ENCODE peak calls at places on chromosomes 1 and 21, in ten cellular contexts. One of them, this sample, is unnamed.

GRCh38 chr1:40078512-40079333 is 18.3 kb downstream of the PPT1 start:
- DNase-seq in tibial artery: no peak
- DNase-seq in K562: peak; percentile 72
- DNase-seq in GM23338: peak; percentile 88
- DNase-seq in kidney: no peak
- DNase-seq in A549: peak; percentile 66
- DNase-seq in IMR-90: peak; percentile 46
- DNase-seq in cardiac fibroblast: peak; percentile 61
- DNase-seq in CD8-positive, alpha-beta T cell: peak; percentile 13
- DNase-seq in GM06990: peak; percentile 28
- DNase-seq in this sample: peak; percentile 64

GRCh38 chr21:37452222-37452621 is 85.6 kb downstream of the DYRK1A start:
- DNase-seq in tibial artery: no peak
- DNase-seq in K562: no peak
- DNase-seq in GM23338: no peak
- DNase-seq in kidney: no peak
- DNase-seq in A549: no peak
- DNase-seq in IMR-90: peak; percentile 94
- DNase-seq in cardiac fibroblast: peak; percentile 83
- DNase-seq in CD8-positive, alpha-beta T cell: no peak
- DNase-seq in GM06990: no peak
- DNase-seq in this sample: peak; percentile 93

GRCh38 chr1:41239988-41240610 is 2.0 kb downstream of the SCMH1 start:
- DNase-seq in tibial artery: no peak
- DNase-seq in K562: no peak
- DNase-seq in GM23338: no peak
- DNase-seq in kidney: no peak
- DNase-seq in A549: peak; percentile 73
- DNase-seq in IMR-90: peak; percentile 62
- DNase-seq in cardiac fibroblast: peak; percentile 75
- DNase-seq in CD8-positive, alpha-beta T cell: no peak
- DNase-seq in GM06990: peak; percentile 47
- DNase-seq in this sample: peak; percentile 67

GRCh38 chr1:94209425-94209824 is 28.0 kb downstream of the ARHGAP29 start:
- DNase-seq in tibial artery: no peak
- DNase-seq in K562: no peak
- DNase-seq in GM23338: no peak
- DNase-seq in kidney: no peak
- DNase-seq in A549: no peak
- DNase-seq in IMR-90: peak; percentile 58
- DNase-seq in cardiac fibroblast: peak; percentile 59
- DNase-seq in CD8-positive, alpha-beta T cell: no peak
- DNase-seq in GM06990: no peak
- DNase-seq in this sample: peak; percentile 68

GRCh38 chr21:45074048-45074817 is at the start of gene ADARB1:
- DNase-seq in tibial artery: no peak
- DNase-seq in K562: peak; percentile 97
- DNase-seq in GM23338: peak; percentile 74
- DNase-seq in kidney: peak; percentile 87
- DNase-seq in A549: peak; percentile 51
- DNase-seq in IMR-90: peak; percentile 56
- DNase-seq in cardiac fibroblast: peak; percentile 70
- DNase-seq in CD8-positive, alpha-beta T cell: peak; percentile 24
- DNase-seq in GM06990: peak; percentile 72
- DNase-seq in this sample: peak; percentile 38

GRCh38 chr1:2990376-2991115 is 30.7 kb upstream of the ACTRT2 start:
- DNase-seq in tibial artery: peak; percentile 16
- DNase-seq in K562: no peak
- DNase-seq in GM23338: no peak
- DNase-seq in kidney: no peak
- DNase-seq in A549: no peak
- DNase-seq in IMR-90: no peak
- DNase-seq in cardiac fibroblast: no peak
- DNase-seq in CD8-positive, alpha-beta T cell: no peak
- DNase-seq in GM06990: no peak
- DNase-seq in this sample: no peak

GRCh38 chr1:97685355-97685754 is 235.5 kb downstream of the DPYD start:
- DNase-seq in tibial artery: no peak
- DNase-seq in K562: no peak
- DNase-seq in GM23338: no peak
- DNase-seq in kidney: no peak
- DNase-seq in A549: no peak
- DNase-seq in IMR-90: no peak
- DNase-seq in cardiac fibroblast: no peak
- DNase-seq in CD8-positive, alpha-beta T cell: no peak
- DNase-seq in GM06990: no peak
- DNase-seq in this sample: no peak

GRCh38 chr1:41048540-41048939 is 27.0 kb upstream of the SLFNL1 start:
- DNase-seq in tibial artery: no peak
- DNase-seq in K562: no peak
- DNase-seq in GM23338: no peak
- DNase-seq in kidney: no peak
- DNase-seq in A549: no peak
- DNase-seq in IMR-90: no peak
- DNase-seq in cardiac fibroblast: no peak
- DNase-seq in CD8-positive, alpha-beta T cell: no peak
- DNase-seq in GM06990: no peak
- DNase-seq in this sample: no peak

DNA sequence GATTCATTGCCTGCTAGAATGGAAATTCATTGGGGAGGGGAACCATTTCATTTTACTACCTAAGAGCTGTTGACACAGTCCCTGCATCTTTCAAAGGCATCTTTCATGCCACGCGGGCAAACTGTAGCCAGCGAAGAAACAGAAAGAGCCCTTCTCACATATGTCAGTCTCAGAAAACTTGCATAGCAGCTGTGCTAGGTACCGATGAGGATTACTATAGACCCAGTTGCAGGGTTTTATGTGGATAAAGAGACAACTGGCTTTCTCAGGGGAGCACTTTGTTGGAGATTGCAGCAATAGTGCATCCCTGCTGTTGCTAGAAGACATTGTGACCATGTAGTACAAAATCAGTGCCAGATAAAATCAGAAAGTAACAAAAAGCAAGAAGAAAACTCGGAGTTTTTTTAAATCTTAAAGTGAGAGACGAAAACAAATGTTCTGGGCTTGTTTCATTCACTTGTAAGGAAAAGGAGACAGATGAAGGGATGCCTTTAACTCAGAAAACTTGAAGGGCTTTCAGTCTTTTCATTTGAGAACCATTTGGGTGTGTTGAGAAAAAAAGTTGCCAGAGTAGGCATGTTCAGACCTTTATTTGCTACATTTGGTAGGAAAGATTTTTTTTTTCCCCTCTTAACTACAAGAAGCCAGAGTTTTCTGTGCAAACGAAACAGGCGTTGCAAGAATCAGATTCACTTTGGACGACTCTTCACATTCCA is 804.1 kb downstream of the USP25 start:
- DNase-seq in tibial artery: no peak
- DNase-seq in K562: no peak
- DNase-seq in GM23338: no peak
- DNase-seq in kidney: no peak
- DNase-seq in A549: no peak
- DNase-seq in IMR-90: no peak
- DNase-seq in cardiac fibroblast: no peak
- DNase-seq in CD8-positive, alpha-beta T cell: no peak
- DNase-seq in GM06990: no peak
- DNase-seq in this sample: no peak
- H3K4me3 ChIP-seq in tibial artery: peak overlapping the region; percentile 55
- H3K4me3 ChIP-seq in K562: no peak overlapping the region
- H3K4me3 ChIP-seq in GM23338: no peak overlapping the region
- H3K4me3 ChIP-seq in kidney: peak overlapping the region; percentile 70
- H3K4me3 ChIP-seq in A549: peak overlapping the region; percentile 59
- H3K4me3 ChIP-seq in IMR-90: no peak overlapping the region
- H3K4me3 ChIP-seq in cardiac fibroblast: peak overlapping the region; percentile 32
- H3K4me3 ChIP-seq in CD8-positive, alpha-beta T cell: no peak overlapping the region
- H3K4me3 ChIP-seq in GM06990: no peak overlapping the region
- H3K4me3 ChIP-seq in this sample: peak overlapping the region; percentile 60

GRCh38 chr1:165303415-165303814 is 53.1 kb downstream of the LMX1A start:
- DNase-seq in tibial artery: no peak
- DNase-seq in K562: no peak
- DNase-seq in GM23338: peak; percentile 13
- DNase-seq in kidney: no peak
- DNase-seq in A549: no peak
- DNase-seq in IMR-90: no peak
- DNase-seq in cardiac fibroblast: no peak
- DNase-seq in CD8-positive, alpha-beta T cell: no peak
- DNase-seq in GM06990: no peak
- DNase-seq in this sample: no peak

GRCh38 chr1:165312591-165312990 is 43.9 kb downstream of the LMX1A start:
- DNase-seq in tibial artery: no peak
- DNase-seq in K562: no peak
- DNase-seq in GM23338: no peak
- DNase-seq in kidney: no peak
- DNase-seq in A549: no peak
- DNase-seq in IMR-90: no peak
- DNase-seq in cardiac fibroblast: no peak
- DNase-seq in CD8-positive, alpha-beta T cell: no peak
- DNase-seq in GM06990: no peak
- DNase-seq in this sample: no peak

GRCh38 chr1:165306543-165307434 is 49.7 kb downstream of the LMX1A start:
- DNase-seq in tibial artery: no peak
- DNase-seq in K562: no peak
- DNase-seq in GM23338: peak; percentile 25
- DNase-seq in kidney: peak; percentile 48
- DNase-seq in A549: no peak
- DNase-seq in IMR-90: no peak
- DNase-seq in cardiac fibroblast: no peak
- DNase-seq in CD8-positive, alpha-beta T cell: no peak
- DNase-seq in GM06990: no peak
- DNase-seq in this sample: no peak
- TF ChIP-seq CTCF in tibial artery: no peak
- TF ChIP-seq CTCF in K562: no peak
- TF ChIP-seq CTCF in GM23338: peak; percentile 28
- TF ChIP-seq CTCF in kidney: no peak
- TF ChIP-seq CTCF in A549: no peak
- TF ChIP-seq CTCF in IMR-90: no peak
- TF ChIP-seq CTCF in cardiac fibroblast: no peak
- TF ChIP-seq CTCF in CD8-positive, alpha-beta T cell: no peak
- TF ChIP-seq CTCF in GM06990: no peak
- TF ChIP-seq CTCF in this sample: no peak

GRCh38 chr1:246569248-246570238 is 3.3 kb downstream of the CNST start:
- DNase-seq in tibial artery: no peak
- DNase-seq in K562: no peak
- DNase-seq in GM23338: no peak
- DNase-seq in kidney: no peak
- DNase-seq in A549: no peak
- DNase-seq in IMR-90: peak; percentile 63
- DNase-seq in cardiac fibroblast: peak; percentile 25
- DNase-seq in CD8-positive, alpha-beta T cell: no peak
- DNase-seq in GM06990: peak; percentile 40
- DNase-seq in this sample: no peak

GRCh38 chr1:246566128-246566807 is at the start of the genes CNST and TFB2M:
- DNase-seq in tibial artery: peak; percentile 98
- DNase-seq in K562: peak; percentile 93
- DNase-seq in GM23338: peak; percentile 99
- DNase-seq in kidney: peak; percentile 99
- DNase-seq in A549: peak; percentile 99
- DNase-seq in IMR-90: peak; percentile 99
- DNase-seq in cardiac fibroblast: peak; percentile 99
- DNase-seq in CD8-positive, alpha-beta T cell: peak; percentile 75
- DNase-seq in GM06990: peak; percentile 99
- DNase-seq in this sample: peak; percentile 99

GRCh38 chr1:246565751-246566127 is 322 bp downstream of the TFB2M start:
- DNase-seq in tibial artery: no peak
- DNase-seq in K562: no peak
- DNase-seq in GM23338: peak; percentile 79
- DNase-seq in kidney: no peak
- DNase-seq in A549: no peak
- DNase-seq in IMR-90: peak; percentile 58
- DNase-seq in cardiac fibroblast: peak; percentile 67
- DNase-seq in CD8-positive, alpha-beta T cell: no peak
- DNase-seq in GM06990: no peak
- DNase-seq in this sample: peak; percentile 65

GRCh38 chr1:246566808-246567154 is 525 bp downstream of the CNST start:
- DNase-seq in tibial artery: peak; percentile 47
- DNase-seq in K562: no peak
- DNase-seq in GM23338: no peak
- DNase-seq in kidney: no peak
- DNase-seq in A549: no peak
- DNase-seq in IMR-90: peak; percentile 17
- DNase-seq in cardiac fibroblast: peak; percentile 45
- DNase-seq in CD8-positive, alpha-beta T cell: no peak
- DNase-seq in GM06990: no peak
- DNase-seq in this sample: no peak

DNA sequence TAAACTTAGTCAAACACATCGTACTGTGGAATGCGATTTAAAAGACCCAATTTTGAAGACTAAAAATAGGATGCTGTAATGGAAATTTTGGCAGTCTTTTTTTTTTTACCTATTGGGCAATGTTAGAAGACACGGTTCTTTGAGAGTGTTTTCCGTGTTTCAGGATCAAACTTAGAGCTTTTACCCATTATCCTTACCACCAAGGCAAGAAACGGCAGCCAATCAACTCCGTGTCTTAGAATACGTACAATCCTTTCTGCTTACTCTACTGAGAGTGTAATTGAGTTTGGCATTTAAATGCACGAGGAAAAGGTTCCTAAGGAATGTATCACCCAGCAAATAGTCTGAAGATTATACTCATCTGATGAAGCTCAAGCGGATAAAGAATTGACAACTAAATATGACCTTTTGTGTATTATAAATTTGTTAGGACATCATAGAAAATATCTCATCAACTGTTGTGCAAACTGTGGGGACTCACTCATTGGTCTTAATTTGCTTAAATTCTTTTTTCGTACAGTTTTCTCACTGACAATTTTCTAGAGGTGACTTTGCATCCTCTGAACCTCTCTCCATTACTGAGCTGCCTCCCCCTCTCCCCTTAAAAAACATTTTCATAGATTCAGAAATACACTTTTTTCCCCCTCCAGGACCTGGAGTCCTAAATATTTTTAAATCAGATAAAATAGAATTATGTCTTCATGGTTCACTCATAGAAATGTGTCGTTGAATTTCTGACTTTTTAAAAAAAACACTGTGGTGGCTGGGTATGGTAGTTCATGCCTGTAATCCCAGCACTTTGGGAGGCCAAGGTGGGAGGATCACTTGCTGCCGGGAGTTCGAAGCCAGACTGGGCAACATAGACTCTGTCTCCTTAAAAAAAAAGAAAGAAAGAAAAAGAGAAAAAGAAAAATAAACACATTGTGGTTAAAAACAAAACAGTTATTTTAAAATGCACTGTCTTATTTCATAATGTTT is 1.3 kb downstream of the CNST start:
- DNase-seq in tibial artery: no peak
- DNase-seq in K562: no peak
- DNase-seq in GM23338: peak; percentile 28
- DNase-seq in kidney: peak; percentile 14
- DNase-seq in A549: peak; percentile 23
- DNase-seq in IMR-90: peak; percentile 87
- DNase-seq in cardiac fibroblast: peak; percentile 83
- DNase-seq in CD8-positive, alpha-beta T cell: no peak
- DNase-seq in GM06990: no peak
- DNase-seq in this sample: peak; percentile 87
- H3K4me3 ChIP-seq in tibial artery: peak overlapping the region; percentile 91
- H3K4me3 ChIP-seq in K562: peak overlapping the region; percentile 85
- H3K4me3 ChIP-seq in GM23338: peak overlapping the region; percentile 95
- H3K4me3 ChIP-seq in kidney: peak overlapping the region; percentile 99
- H3K4me3 ChIP-seq in A549: peak overlapping the region; percentile 70
- H3K4me3 ChIP-seq in IMR-90: peak overlapping the region; percentile 80
- H3K4me3 ChIP-seq in cardiac fibroblast: peak overlapping the region; percentile 98
- H3K4me3 ChIP-seq in CD8-positive, alpha-beta T cell: peak overlapping the region; percentile 92
- H3K4me3 ChIP-seq in GM06990: peak overlapping the region; percentile 96
- H3K4me3 ChIP-seq in this sample: peak overlapping the region; percentile 97

GRCh38 chr1:19153169-19153568 is 56.9 kb downstream of the UBR4 start:
- DNase-seq in tibial artery: no peak
- DNase-seq in K562: no peak
- DNase-seq in GM23338: peak; percentile 6
- DNase-seq in kidney: no peak
- DNase-seq in A549: peak; percentile 2
- DNase-seq in IMR-90: no peak
- DNase-seq in cardiac fibroblast: no peak
- DNase-seq in CD8-positive, alpha-beta T cell: no peak
- DNase-seq in GM06990: no peak
- DNase-seq in this sample: no peak
- TF ChIP-seq CTCF in tibial artery: no peak
- TF ChIP-seq CTCF in K562: peak; percentile 40
- TF ChIP-seq CTCF in GM23338: peak; percentile 18
- TF ChIP-seq CTCF in kidney: no peak
- TF ChIP-seq CTCF in A549: no peak
- TF ChIP-seq CTCF in IMR-90: no peak
- TF ChIP-seq CTCF in cardiac fibroblast: peak; percentile 6
- TF ChIP-seq CTCF in CD8-positive, alpha-beta T cell: no peak
- TF ChIP-seq CTCF in GM06990: no peak
- TF ChIP-seq CTCF in this sample: peak; percentile 3